ENCODE peak calls at places on chromosomes 16 and 17, in seven cellular contexts. T, O, K, Z, V, X and L are unnamed samples.

GRCh38 chr17:48048321-48049140 is at the start of gene NFE2L1:
- DNase-seq in Z (peak), X (peak), O (peak), V (no peak), T (no peak), K (no peak), L (peak)

GRCh38 chr16:29232811-29233704 is 173.5 kb downstream of the NPIPB11 start:
- DNase-seq in X (no peak), O (no peak), V (no peak), T (no peak), Z (no peak), K (no peak), L (no peak)

GRCh38 chr16:2841606-2842339 is 11.7 kb downstream of the ZG16B start:
- DNase-seq in O (no peak), Z (no peak), V (no peak), K (no peak), X (no peak), T (no peak), L (no peak)

GRCh38 chr16:4660454-4661007 is 32.8 kb upstream of the NUDT16L1 start:
- DNase-seq in Z (peak), V (no peak), X (peak), O (no peak), K (peak), T (peak), L (peak)

GRCh38 chr17:73317554-73318426 is 6.0 kb upstream of the CDC42EP4 start:
- DNase-seq in V (no peak), O (no peak), X (no peak), K (no peak), T (no peak), Z (no peak), L (no peak)

GRCh38 chr16:86171329-86171728 is 272.4 kb downstream of the IRF8 start:
- DNase-seq in O (no peak), K (peak), V (no peak), Z (no peak), X (peak), T (no peak), L (peak)

GRCh38 chr16:4021070-4021779 is 95.0 kb downstream of the ADCY9 start:
- DNase-seq in K (no peak), T (no peak), X (peak), V (no peak), Z (no peak), O (no peak), L (no peak)

GRCh38 chr17:50269477-50270429 is 4.5 kb upstream of the TMEM92 start:
- DNase-seq in K (no peak), O (peak), X (peak), Z (peak), T (no peak), V (no peak), L (peak)

GRCh38 chr17:79742589-79742918 is 11.8 kb downstream of the ENPP7 start:
- DNase-seq in Z (no peak), V (no peak), O (no peak), K (no peak), T (no peak), X (no peak), L (no peak)

GRCh38 chr16:72635694-72636093 is 412.2 kb downstream of the ZFHX3 start:
- DNase-seq in T (no peak), V (no peak), O (no peak), K (no peak), X (no peak), Z (no peak), L (no peak)

GRCh38 chr17:63274156-63274555 is 171.9 kb downstream of the CYB561 start:
- DNase-seq in Z (peak), K (no peak), V (no peak), O (no peak), X (peak), T (no peak), L (no peak)

GRCh38 chr17:66268247-66268927 is 34.0 kb upstream of the PRKCA start:
- DNase-seq in V (no peak), X (peak), O (no peak), Z (no peak), T (no peak), K (peak), L (peak)

GRCh38 chr17:13735861-13736260 is 134.1 kb upstream of the HS3ST3A1 start:
- DNase-seq in V (no peak), X (no peak), T (no peak), O (no peak), K (no peak), Z (no peak), L (no peak)

GRCh38 chr16:82848013-82848412 is 221.2 kb downstream of the CDH13 start:
- DNase-seq in X (no peak), Z (no peak), V (no peak), K (no peak), T (no peak), O (no peak), L (no peak)

GRCh38 chr17:76515291-76515949 is 14.2 kb upstream of the RHBDF2 start:
- DNase-seq in V (peak), K (peak), T (peak), X (peak), O (no peak), Z (peak), L (peak)

GRCh38 chr16:83603981-83604570 is 203.7 kb upstream of the HSBP1 start:
- DNase-seq in X (no peak), O (no peak), V (no peak), K (no peak), Z (no peak), T (no peak), L (no peak)

GRCh38 chr17:63571632-63572310 is 21.5 kb downstream of the DCAF7 start:
- DNase-seq in O (no peak), V (no peak), X (peak), K (peak), T (no peak), Z (no peak), L (peak)

GRCh38 chr17:8275421-8276290 is 12.8 kb upstream of the RANGRF start:
- DNase-seq in V (no peak), T (no peak), O (no peak), K (no peak), X (no peak), Z (no peak), L (no peak)

GRCh38 chr17:64599187-64599676 is 62.9 kb downstream of the SMURF2 start:
- DNase-seq in T (peak), X (no peak), Z (no peak), K (no peak), O (no peak), V (no peak), L (no peak)

GRCh38 chr16:65098916-65099315 is 22.9 kb downstream of the CDH11 start:
- DNase-seq in O (no peak), X (no peak), K (no peak), T (no peak), V (no peak), Z (no peak), L (no peak)

GRCh38 chr17:57801044-57801711 is 48.7 kb downstream of the MRPS23 start:
- DNase-seq in T (no peak), V (no peak), Z (no peak), O (no peak), X (no peak), K (no peak), L (no peak)

GRCh38 chr16:30650369-30651123 is at the start of gene PRR14:
- DNase-seq in K (peak), T (peak), X (peak), O (peak), Z (peak), V (peak), L (peak)

GRCh38 chr17:2028234-2028614 is 1.7 kb upstream of the DPH1 start:
- DNase-seq in K (no peak), V (no peak), Z (no peak), T (no peak), O (no peak), X (no peak), L (no peak)

GRCh38 chr17:32492648-32493289 is 6.0 kb downstream of the CDK5R1 start:
- DNase-seq in V (no peak), X (no peak), K (no peak), O (no peak), T (no peak), Z (no peak), L (no peak)

GRCh38 chr17:78391843-78392242 is 13.4 kb downstream of the PGS1 start:
- DNase-seq in K (no peak), X (peak), O (no peak), V (no peak), Z (no peak), T (no peak), L (peak)

GRCh38 chr17:35618628-35619027 is 31.5 kb downstream of the AP2B1 start:
- DNase-seq in Z (no peak), X (no peak), K (no peak), V (no peak), O (no peak), T (no peak), L (no peak)

GRCh38 chr16:48617711-48618148 is 7.8 kb upstream of the N4BP1 start:
- DNase-seq in X (no peak), O (no peak), Z (peak), K (no peak), T (no peak), V (no peak), L (no peak)

GRCh38 chr16:56279132-56279531 is 87.8 kb downstream of the GNAO1 start:
- DNase-seq in Z (no peak), K (no peak), O (no peak), X (no peak), V (no peak), T (peak), L (no peak)